ENCODE peak calls at places on chromosome 22, in nine cellular contexts. B, Z, J, M, H, Q, Y, S and D are unnamed samples.

GRCh38 chr22:44446483-44446882 is 51.5 kb downstream of the RTL6 start:
- DNase-seq in M (no peak), H (no peak), Q (no peak), J (no peak), S (no peak), Y (no peak), Z (no peak), B (no peak), D (no peak)

GRCh38 chr22:20174785-20175596 is 24.1 kb upstream of the CCDC188 start:
- DNase-seq in S (no peak), Z (peak), M (peak), J (no peak), Q (no peak), Y (peak), B (no peak), H (no peak), D (no peak)

GRCh38 chr22:37549704-37550059 is 10.6 kb upstream of the CDC42EP1 start:
- DNase-seq in H (no peak), M (peak), Y (peak), Q (no peak), S (peak), J (no peak), B (no peak), Z (peak), D (no peak)

GRCh38 chr22:37416806-37417205 is 10.5 kb downstream of the ELFN2 start:
- DNase-seq in S (no peak), J (no peak), B (no peak), Q (peak), H (no peak), M (no peak), Z (no peak), Y (peak), D (no peak)

GRCh38 chr22:21651521-21652009 is 9.5 kb downstream of the SDF2L1 start:
- DNase-seq in Y (peak), B (no peak), H (no peak), M (no peak), Z (no peak), Q (no peak), S (no peak), J (no peak), D (no peak)

GRCh38 chr22:43388420-43388851 is 23.4 kb upstream of the MPPED1 start:
- DNase-seq in Z (peak), Y (peak), B (peak), S (peak), H (peak), J (no peak), M (peak), Q (peak), D (peak)

GRCh38 chr22:35352214-35353111 is 28.4 kb upstream of the HMOX1 start:
- DNase-seq in B (peak), Z (no peak), Q (peak), S (no peak), J (no peak), M (peak), Y (peak), H (peak), D (peak)

GRCh38 chr22:37675930-37676571 is 615 bp downstream of the LGALS1 start:
- DNase-seq in Z (no peak), B (no peak), S (no peak), Y (no peak), J (no peak), Q (no peak), H (peak), M (peak), D (no peak)

GRCh38 chr22:26485013-26485412 is 1.3 kb downstream of the SRRD start:
- DNase-seq in Y (no peak), M (no peak), S (no peak), Q (no peak), J (no peak), B (no peak), Z (no peak), H (no peak), D (no peak)

GRCh38 chr22:22881116-22882032 is 6.2 kb upstream of the IGLL5 start:
- DNase-seq in Y (no peak), M (no peak), H (peak), J (no peak), S (peak), Z (no peak), B (peak), Q (no peak), D (no peak)

GRCh38 chr22:46068176-46068907 is 82.0 kb upstream of the PPARA start:
- DNase-seq in J (no peak), M (no peak), Z (no peak), H (no peak), Y (no peak), B (no peak), Q (no peak), S (no peak), D (no peak)

GRCh38 chr22:39309364-39309861 is 10.0 kb downstream of the RPL3 start:
- DNase-seq in H (no peak), Z (no peak), B (no peak), Q (no peak), Y (no peak), S (peak), M (peak), J (no peak), D (no peak)

GRCh38 chr22:39308614-39309363 is 10.6 kb downstream of the RPL3 start:
- DNase-seq in M (peak), Y (no peak), Q (no peak), B (peak), Z (peak), H (no peak), J (peak), S (peak), D (peak)

GRCh38 chr22:39303892-39304671 is 15.3 kb downstream of the RPL3 start:
- DNase-seq in Q (no peak), Y (no peak), Z (no peak), J (no peak), H (no peak), S (no peak), B (no peak), M (no peak), D (no peak)

GRCh38 chr22:39303358-39303757 is 16.1 kb downstream of the RPL3 start:
- DNase-seq in Z (no peak), M (no peak), J (no peak), S (no peak), Y (no peak), H (no peak), Q (no peak), B (no peak), D (no peak)

GRCh38 chr22:39306456-39307361 is 12.7 kb downstream of the RPL3 start:
- DNase-seq in Q (peak), B (no peak), M (peak), S (no peak), J (no peak), Y (peak), H (no peak), Z (no peak), D (no peak)
- TF ChIP-seq CTCF in Q (peak), B (no peak), M (peak), S (no peak), J (peak), Y (peak), H (peak), Z (peak), D (no peak)

GRCh38 chr22:48663297-48663696 is 1164.4 kb downstream of the BRD1 start:
- DNase-seq in H (no peak), M (no peak), Q (no peak), S (no peak), J (no peak), Y (peak), Z (no peak), B (no peak), D (no peak)
- TF ChIP-seq CTCF in H (no peak), M (peak), Q (peak), S (no peak), J (peak), Y (peak), Z (no peak), B (no peak), D (no peak)

GRCh38 chr22:31749636-31750364 is at the start of gene PRR14L:
- DNase-seq in Q (peak), Y (peak), S (peak), H (peak), B (peak), M (peak), Z (peak), J (peak), D (peak)
- TF ChIP-seq CTCF in Q (no peak), Y (peak), S (no peak), H (no peak), B (no peak), M (no peak), Z (peak), J (peak), D (no peak)

GRCh38 chr22:18987765-18988164 is 51.7 kb upstream of the PRODH start:
- DNase-seq in Y (peak), Q (peak), J (no peak), M (peak), S (no peak), Z (no peak), B (peak), H (peak), D (no peak)
- TF ChIP-seq CTCF in Y (peak), Q (peak), J (peak), M (peak), S (no peak), Z (peak), B (no peak), H (no peak), D (no peak)